ENCODE peak calls at places on chromosomes 1 and 21, in eight cellular contexts. J is stimulated activated CD4-positive, alpha-beta T cell treated with anti-CD3 and anti-CD28 coated beads, Interleukin-1b, Interleukin-23, amount 100 ng/mL, for 4 hours; Q is HFF-Myc; P is thoracic aorta; Y is mesothelial cell of epicardium; M is fibroblast of lung; V is hepatic stellate cell; D is activated T-helper 1 cell treated with anti-CD3 and anti-CD28 coated beads, Interleukin-12 subunit alpha, Interleukin-12 subunit beta, Interleukin-2, Interleukin-4 antibody, amounts not matched to agents 30 ng/mL and 10 ng/mL and 1 ng/mL, durations not matched to agents 14 hours and 24 hours and 36 hours. I is an unnamed sample.

GRCh38 chr1:65964123-65964522 is 171.4 kb downstream of the PDE4B start:
- DNase-seq in M (no peak), P (no peak), Y (no peak), J (no peak), D (no peak), V (no peak), Q (no peak), I (no peak)

GRCh38 chr1:241021286-241021685 is 335.7 kb downstream of the RGS7 start:
- DNase-seq in P (no peak), J (no peak), D (no peak), Q (no peak), M (no peak), V (no peak), Y (no peak), I (no peak)

GRCh38 chr1:56404561-56405030 is 174.8 kb downstream of the PLPP3 start:
- DNase-seq in P (no peak), Y (no peak), Q (no peak), J (no peak), M (no peak), V (no peak), D (no peak), I (no peak)

GRCh38 chr1:22500476-22500875 is 48.8 kb downstream of the ZBTB40 start:
- DNase-seq in Y (no peak), V (no peak), Q (peak; percentile 19), D (no peak), M (peak; percentile 80), P (no peak), J (no peak), I (no peak)

GRCh38 chr1:225580180-225581099 is 72.5 kb downstream of the ENAH start:
- DNase-seq in V (no peak), P (no peak), Y (no peak), D (no peak), Q (no peak), M (no peak), J (no peak), I (no peak)

GRCh38 chr1:14980801-14981200 is 172.7 kb upstream of the TMEM51 start:
- DNase-seq in D (no peak), V (peak; percentile 77), M (peak; percentile 22), J (no peak), Q (no peak), Y (no peak), P (no peak), I (peak; percentile 49)

GRCh38 chr1:225746361-225747179 is 31.1 kb upstream of the SRP9 start:
- DNase-seq in D (no peak), J (no peak), Q (no peak), M (peak; percentile 94), V (peak; percentile 79), Y (no peak), P (peak; percentile 39), I (peak; percentile 64)

GRCh38 chr1:175918364-175918801 is 175.0 kb upstream of the TNR start:
- DNase-seq in J (no peak), P (no peak), Y (no peak), Q (no peak), V (no peak), M (no peak), D (no peak), I (no peak)

GRCh38 chr1:202274611-202275010 is 67.1 kb downstream of the UBE2T start:
- DNase-seq in M (no peak), V (peak; percentile 58), Y (no peak), P (no peak), D (peak; percentile 17), J (no peak), Q (no peak), I (no peak)

GRCh38 chr1:197481101-197481500 is 213.0 kb downstream of the CRB1 start:
- DNase-seq in D (peak; percentile 14), M (peak; percentile 14), P (no peak), V (no peak), Q (peak; percentile 37), J (no peak), Y (no peak), I (no peak)

GRCh38 chr1:236494586-236495207 is 29.1 kb upstream of the LGALS8 start:
- DNase-seq in D (no peak), M (peak; percentile 24), Q (no peak), P (no peak), V (no peak), J (no peak), Y (peak; percentile 54), I (no peak)

GRCh38 chr21:41880153-41880552 is 1.0 kb upstream of the PRDM15 start:
- DNase-seq in P (no peak), J (no peak), V (no peak), Q (no peak), Y (no peak), M (no peak), D (no peak), I (no peak)

GRCh38 chr1:15337656-15338402 is 71.9 kb upstream of the EFHD2 start:
- DNase-seq in Q (no peak), P (peak; percentile 38), Y (no peak), V (peak; percentile 88), D (no peak), M (peak; percentile 81), J (no peak), I (peak; percentile 53)

GRCh38 chr1:3051270-3052268 is 17.4 kb upstream of the PRDM16 start:
- DNase-seq in V (no peak), D (no peak), M (no peak), P (no peak), Q (no peak), J (no peak), Y (peak; percentile 25), I (no peak)

GRCh38 chr21:45496968-45497845 is 45.0 kb downstream of the SLC19A1 start:
- DNase-seq in M (no peak), V (no peak), Y (no peak), D (no peak), Q (no peak), P (no peak), J (no peak), I (peak; percentile 30)

GRCh38 chr21:42107881-42108553 is 36.9 kb downstream of the UMODL1 start:
- DNase-seq in M (peak; percentile 48), J (peak; percentile 67), Y (peak; percentile 75), D (peak; percentile 50), V (peak; percentile 86), P (no peak), Q (no peak), I (peak; percentile 88)

GRCh38 chr1:117501275-117501674 is 104.6 kb upstream of the TENT5C start:
- DNase-seq in J (no peak), P (no peak), Q (peak; percentile 20), D (no peak), Y (no peak), M (peak; percentile 81), V (peak; percentile 4), I (no peak)

GRCh38 chr1:30535595-30536325 is 187.6 kb downstream of the MATN1 start:
- DNase-seq in Y (no peak), V (no peak), P (no peak), J (no peak), D (no peak), M (no peak), Q (no peak), I (no peak)

GRCh38 chr1:117312453-117313138 is 54.7 kb upstream of the MAN1A2 start:
- DNase-seq in M (peak; percentile 50), Q (no peak), P (no peak), J (no peak), D (no peak), Y (no peak), V (peak; percentile 48), I (no peak)